ENCODE peak calls at places on chromosomes 11 and 22, in five cellular contexts. Z is PC-3, I is GM23248, A is fibroblast of lung, N is H9. X is an unnamed sample. For H3K9me3, the result is how much of the 10 kb centered on the place peaks cover.

GRCh38 chr11:79100093-79100704 is 340.6 kb downstream of the TENM4 start:
- DNase-seq in Z (peak), I (peak), A (peak), N (peak), X (peak)

GRCh38 chr11:36447514-36447913 is 62.6 kb downstream of the TRAF6 start:
- DNase-seq in Z (peak), I (no peak), A (peak), N (no peak), X (no peak)

GRCh38 chr11:61173456-61173855 is 12.2 kb upstream of the VPS37C start:
- DNase-seq in Z (peak), I (peak), A (no peak), N (no peak), X (no peak)

GRCh38 chr11:45182902-45183301 is 36.5 kb downstream of the PRDM11 start:
- DNase-seq in Z (peak), I (peak), A (peak), N (peak), X (peak)

GRCh38 chr11:84465040-84465439 is 1162.1 kb downstream of the DLG2 start:
- DNase-seq in Z (no peak), I (peak), A (peak), N (no peak), X (no peak)

GRCh38 chr11:72864692-72865655 is 50.8 kb downstream of the ATG16L2 start:
- DNase-seq in Z (peak), I (peak), A (peak), N (no peak), X (no peak)

GRCh38 chr11:13229136-13229535 is 48.5 kb upstream of the BMAL1 start:
- DNase-seq in Z (no peak), I (peak), A (no peak), N (no peak), X (no peak)

GRCh38 chr11:31844351-31844750 is 33.2 kb upstream of the PAX6 start:
- DNase-seq in Z (no peak), I (no peak), A (no peak), N (no peak), X (no peak)

GRCh38 chr11:91133361-91133760 is 910.5 kb upstream of the CHORDC1 start:
- DNase-seq in Z (no peak), I (no peak), A (peak), N (no peak), X (no peak)

GRCh38 chr22:22045576-22046335 is 63.2 kb upstream of the TOP3B start:
- DNase-seq in Z (no peak), I (no peak), A (no peak), N (no peak), X (no peak)

GRCh38 chr11:5596611-5597201 is at the start of gene TRIM6:
- DNase-seq in Z (peak), I (peak), A (peak), N (peak), X (peak)

GRCh38 chr22:18091916-18092526 is 14.2 kb downstream of the PEX26 start:
- DNase-seq in Z (no peak), I (peak), A (peak), N (no peak), X (no peak)

GRCh38 chr22:47604563-47604962 is 842.1 kb downstream of the TBC1D22A start:
- DNase-seq in Z (no peak), I (no peak), A (no peak), N (no peak), X (peak)

GRCh38 chr11:21142007-21142406 is 472.6 kb downstream of the NELL1 start:
- DNase-seq in Z (no peak), I (no peak), A (no peak), N (peak), X (peak)

GRCh38 chr22:35961480-35961902 is 67.1 kb downstream of the RBFOX2 start:
- DNase-seq in Z (no peak), I (peak), A (peak), N (peak), X (peak)

GRCh38 chr11:86726118-86726748 is 53.8 kb upstream of the ME3 start:
- DNase-seq in Z (peak), I (peak), A (no peak), N (no peak), X (no peak)

GRCh38 chr11:13135385-13136271 is 126.5 kb downstream of the RASSF10 start:
- DNase-seq in Z (no peak), I (peak), A (peak), N (no peak), X (no peak)

GRCh38 chr11:69936750-69937149 is 117.5 kb upstream of the FGF3 start:
- DNase-seq in Z (no peak), I (no peak), A (no peak), N (no peak), X (no peak)

GRCh38 chr22:31872209-31872608 is 72.1 kb upstream of the YWHAH start:
- DNase-seq in Z (no peak), I (no peak), A (no peak), N (peak), X (peak)

GRCh38 chr22:27378343-27378800 is 423.2 kb downstream of the MN1 start:
- DNase-seq in Z (no peak), I (no peak), A (no peak), N (no peak), X (no peak)

DNA sequence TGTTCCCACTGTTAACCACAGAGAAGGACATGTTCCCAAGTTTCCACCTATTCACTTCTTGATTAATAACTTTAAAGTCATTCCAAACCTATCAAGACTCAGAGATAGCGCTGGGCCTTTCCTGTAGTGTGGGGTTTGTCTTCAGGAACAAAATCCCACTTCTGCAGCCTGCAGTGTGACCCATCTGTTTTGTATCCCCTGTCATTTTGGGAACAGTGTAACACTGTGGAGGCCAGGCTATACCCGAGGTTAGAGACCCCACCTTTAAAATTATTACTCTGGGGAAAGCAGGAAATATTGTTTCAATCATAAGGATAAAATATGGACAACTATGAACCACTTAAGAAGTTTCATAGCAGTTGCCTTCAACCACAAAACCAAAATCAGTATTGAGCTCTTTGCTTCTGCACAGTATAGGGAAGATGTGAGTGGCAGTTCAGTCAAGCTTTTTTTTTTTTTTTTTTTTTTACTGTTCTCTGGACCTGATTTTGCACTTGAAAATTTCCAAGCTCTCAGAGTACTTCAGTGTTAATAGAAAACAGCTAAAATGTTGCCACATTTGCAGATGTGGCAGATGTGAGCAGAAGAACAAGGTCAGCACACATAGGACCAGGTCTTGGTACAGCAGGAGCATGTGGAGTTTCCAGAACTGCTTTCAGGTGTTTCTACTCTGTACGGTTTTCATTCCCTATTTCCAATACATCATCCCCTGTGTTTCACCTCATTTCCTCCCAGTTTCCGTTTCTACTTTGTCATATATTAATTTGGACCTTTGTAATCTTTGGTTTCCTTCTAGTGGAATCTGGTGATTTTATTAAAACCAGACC is 121.5 kb downstream of the MAML2 start:
- DNase-seq in Z (no peak), I (no peak), A (no peak), N (no peak), X (no peak)
- H3K9ac ChIP-seq in Z (no peak), I (no peak), A (no peak), N (no peak), X (no peak)

DNA sequence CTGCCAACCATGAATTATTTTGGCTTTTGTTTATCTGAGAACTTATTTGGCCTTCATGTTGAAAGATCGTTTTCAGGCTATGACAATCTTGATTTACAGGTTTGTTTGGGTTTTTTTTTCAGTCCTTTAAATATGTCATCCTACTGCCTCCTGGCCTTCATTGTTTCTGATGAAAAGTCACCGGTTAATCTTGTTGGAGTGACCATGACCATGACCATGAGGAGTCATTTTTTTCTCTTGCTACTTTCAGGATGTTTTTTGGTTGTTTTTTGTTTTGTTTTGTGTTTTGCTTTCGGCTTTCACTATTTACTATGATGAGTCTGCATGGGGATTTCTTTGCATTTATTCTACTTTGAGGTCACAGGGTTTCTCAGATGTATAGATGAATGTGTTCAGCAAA is 81.6 kb downstream of the BRD1 start:
- DNase-seq in Z (no peak), I (no peak), A (no peak), N (no peak), X (no peak)
- H3K9me3 ChIP-seq in Z (under half), I (under half), A (under half), N (under half), X (under half)

GRCh38 chr11:33893711-33894401 is 2.0 kb upstream of the LMO2 start:
- DNase-seq in Z (no peak), I (no peak), A (no peak), N (no peak), X (no peak)
- H3K9ac ChIP-seq in Z (no peak), I (no peak), A (no peak), N (no peak), X (no peak)

DNA sequence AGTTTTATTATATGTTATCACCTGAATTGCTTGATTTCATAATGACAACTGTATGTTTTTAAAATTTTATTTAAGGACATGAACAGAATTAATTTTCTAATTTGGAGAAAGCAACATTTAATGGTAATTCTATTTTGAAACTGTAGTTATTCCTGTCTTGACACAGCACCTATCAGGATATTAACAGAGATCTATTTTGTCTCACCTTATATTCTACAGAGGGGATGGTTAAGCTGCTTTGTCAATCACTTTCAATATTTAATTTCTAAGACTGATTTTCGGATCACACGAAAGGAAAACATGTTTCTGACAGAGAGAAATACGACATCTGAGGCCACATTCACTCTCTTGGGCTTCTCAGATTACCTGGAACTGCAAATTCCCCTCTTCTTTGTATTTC is at the start of gene OR5D16:
- DNase-seq in Z (no peak), I (no peak), A (no peak), N (no peak), X (no peak)
- H3K9me3 ChIP-seq in Z (under half), I (under half), A (under half), N (half or more), X (half or more)

GRCh38 chr11:128694618-128695481 is 978 bp downstream of the FLI1 start:
- DNase-seq in Z (no peak), I (peak), A (peak), N (peak), X (peak)
- H3K9ac ChIP-seq in Z (no peak), I (peak), A (peak), N (no peak), X (no peak)

DNA sequence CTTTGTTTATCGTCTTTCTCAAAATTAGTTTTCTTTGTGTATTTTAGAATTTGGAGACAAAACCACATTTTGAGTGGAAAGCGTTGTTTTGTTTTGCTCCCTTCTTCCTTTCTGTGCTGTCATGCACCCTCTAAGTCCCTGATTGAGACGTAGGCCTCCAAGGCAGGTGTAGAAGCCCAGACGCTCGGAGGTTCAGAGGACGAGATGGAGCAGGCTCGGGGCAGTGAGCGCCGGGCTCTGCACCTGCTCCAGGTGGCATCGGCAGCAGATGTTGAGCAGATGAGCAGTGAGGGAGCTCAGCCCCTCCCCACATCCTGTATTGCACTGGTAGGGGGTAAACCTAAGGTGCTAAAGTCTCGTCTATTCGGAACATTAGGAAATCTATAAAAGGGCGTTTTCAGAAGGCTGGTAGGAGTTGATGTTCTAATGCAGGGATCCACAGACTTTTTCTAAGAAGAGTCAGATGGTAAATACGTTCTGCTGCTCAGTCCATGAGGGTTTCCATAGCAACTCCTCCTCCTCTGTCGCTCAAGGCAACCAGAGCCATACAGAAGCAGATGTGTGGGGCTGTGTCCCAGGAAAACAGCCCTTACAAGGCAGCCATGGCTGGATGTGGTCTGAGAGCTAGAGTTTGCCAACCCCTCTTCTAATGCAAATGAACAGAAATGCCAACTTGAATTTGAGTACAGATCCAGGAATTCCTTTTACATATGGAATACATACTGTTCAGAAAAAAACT is 724.2 kb downstream of the BRD1 start:
- DNase-seq in Z (no peak), I (no peak), A (no peak), N (no peak), X (no peak)
- H3K9me3 ChIP-seq in Z (under half), I (under half), A (under half), N (under half), X (under half)

DNA sequence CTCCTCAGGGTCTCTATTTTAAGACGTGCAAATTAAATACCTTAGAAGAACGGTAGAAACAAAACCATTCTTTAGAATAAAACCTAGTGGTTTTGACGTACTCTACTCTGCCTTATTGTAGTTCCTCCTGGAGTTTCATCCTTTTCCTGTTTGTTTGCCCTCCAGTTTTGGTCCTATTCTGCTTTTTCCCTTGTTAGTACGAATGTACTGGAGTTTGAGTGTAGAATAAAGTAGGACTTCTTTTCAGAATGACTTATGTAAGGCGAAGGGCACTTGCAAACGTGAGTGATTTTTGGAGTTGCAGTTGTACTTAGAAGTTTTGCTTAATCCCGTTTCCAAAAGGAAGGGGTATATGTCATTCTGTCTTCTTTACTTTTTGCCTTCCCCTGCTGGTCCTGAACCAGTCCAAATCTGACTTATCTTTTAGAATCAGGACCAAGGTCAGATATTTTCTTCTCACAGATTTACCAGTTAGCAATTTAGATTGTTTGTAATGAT is 1.4 kb downstream of the SIK2 start:
- DNase-seq in Z (peak), I (peak), A (no peak), N (no peak), X (no peak)
- H3K9ac ChIP-seq in Z (peak), I (peak), A (peak), N (no peak), X (peak)

GRCh38 chr22:49177666-49178065 is 650.0 kb downstream of the BRD1 start:
- DNase-seq in Z (no peak), I (no peak), A (no peak), N (no peak), X (no peak)

GRCh38 chr22:49179886-49180682 is 647.6 kb downstream of the BRD1 start:
- DNase-seq in Z (no peak), I (no peak), A (no peak), N (no peak), X (no peak)

GRCh38 chr22:49179175-49179574 is 648.5 kb downstream of the BRD1 start:
- DNase-seq in Z (no peak), I (no peak), A (no peak), N (no peak), X (no peak)

GRCh38 chr22:49176956-49177355 is 650.7 kb downstream of the BRD1 start:
- DNase-seq in Z (no peak), I (no peak), A (no peak), N (no peak), X (no peak)

GRCh38 chr22:49178246-49179005 is 649.2 kb downstream of the BRD1 start:
- DNase-seq in Z (no peak), I (no peak), A (no peak), N (no peak), X (no peak)
- H3K9me3 ChIP-seq in Z (under half), I (under half), A (under half), N (under half), X (under half)

GRCh38 chr22:46575915-46576555 is 38.6 kb upstream of the CELSR1 start:
- DNase-seq in Z (no peak), I (no peak), A (no peak), N (peak), X (no peak)

GRCh38 chr22:46576556-46577351 is 39.3 kb upstream of the CELSR1 start:
- DNase-seq in Z (peak), I (peak), A (peak), N (peak), X (peak)

GRCh38 chr22:46573781-46574437 is 36.5 kb upstream of the CELSR1 start:
- DNase-seq in Z (no peak), I (no peak), A (no peak), N (no peak), X (no peak)

GRCh38 chr22:46574438-46574992 is 37.1 kb upstream of the CELSR1 start:
- DNase-seq in Z (no peak), I (no peak), A (no peak), N (no peak), X (no peak)

GRCh38 chr22:46574993-46575914 is 37.8 kb upstream of the CELSR1 start:
- DNase-seq in Z (peak), I (no peak), A (no peak), N (peak), X (peak)
- H3K9ac ChIP-seq in Z (peak), I (no peak), A (no peak), N (no peak), X (no peak)

DNA sequence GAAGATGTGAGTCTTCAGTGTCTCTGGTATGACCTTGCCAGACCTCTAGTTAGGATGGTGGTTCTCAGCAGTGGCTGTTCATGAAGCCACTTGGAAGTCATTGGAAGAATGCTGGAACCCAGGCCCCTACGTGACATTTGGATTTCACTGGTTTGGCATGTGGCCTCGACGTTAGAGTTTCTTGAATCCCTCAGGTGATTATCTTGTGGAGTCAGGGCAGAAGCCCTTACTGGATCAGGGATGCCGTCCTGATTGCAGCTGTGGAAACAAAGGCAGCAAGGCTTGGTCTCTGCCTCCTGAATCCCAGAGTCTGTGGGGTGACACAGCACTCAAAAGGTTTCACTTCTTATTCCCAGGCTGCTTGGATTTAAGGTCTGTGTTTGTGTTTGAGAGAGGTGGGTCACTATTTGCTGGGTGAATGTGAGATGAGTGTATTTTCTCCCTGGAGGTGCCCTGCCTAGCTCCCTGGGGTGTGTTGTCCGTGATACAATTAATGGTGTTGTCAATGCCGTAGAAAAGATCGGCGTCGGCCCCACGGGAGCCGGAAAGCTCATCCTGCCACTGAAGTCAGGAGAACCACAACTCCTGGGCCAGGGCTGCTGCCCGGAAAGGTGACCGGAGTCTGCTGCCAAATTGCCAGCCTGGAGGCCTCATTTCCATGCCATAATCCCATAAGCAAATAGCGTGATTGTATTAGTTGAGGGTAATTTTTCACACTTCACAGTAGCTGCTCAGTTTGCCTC is 939.0 kb downstream of the BRD1 start:
- DNase-seq in Z (no peak), I (no peak), A (no peak), N (no peak), X (peak)
- H3K9me3 ChIP-seq in Z (under half), I (under half), A (under half), N (under half), X (under half)